ENCODE peak calls at places on chromosomes 2 and 18, in six cellular contexts. H is dorsolateral prefrontal cortex; D is WTC11; V is stimulated activated CD4-positive, alpha-beta T cell treated with anti-CD3 and anti-CD28 coated beads, TNF-alpha, amount 100 ng/mL, for 24 hours; M is myocyte; P is effector memory CD8-positive, alpha-beta T cell. A is an unnamed sample.

GRCh38 chr2:60533114-60534033 is 20.1 kb downstream of the BCL11A start:
- DNase-seq in H (no peak), D (no peak), V (no peak), M (no peak), P (no peak), A (no peak)

GRCh38 chr2:112588611-112589045 is 4.2 kb downstream of the CHCHD5 start:
- DNase-seq in H (no peak), D (no peak), V (no peak), M (peak; percentile 94), P (no peak), A (no peak)

GRCh38 chr2:219612605-219613286 is 14.7 kb upstream of the SLC4A3 start:
- DNase-seq in H (no peak), D (no peak), V (no peak), M (no peak), P (peak; percentile 10), A (no peak)

GRCh38 chr2:164178835-164179470 is 442.3 kb downstream of the GRB14 start:
- DNase-seq in H (no peak), D (no peak), V (no peak), M (peak; percentile 30), P (no peak), A (no peak)

GRCh38 chr18:49613141-49613641 is 51.3 kb downstream of the LIPG start:
- DNase-seq in H (no peak), D (peak; percentile 84), V (no peak), M (no peak), P (no peak), A (no peak)

GRCh38 chr18:57970356-57971095 is 73.5 kb upstream of the NEDD4L start:
- DNase-seq in H (no peak), D (peak; percentile 76), V (no peak), M (no peak), P (no peak), A (no peak)

GRCh38 chr2:179272406-179273192 is 8.0 kb upstream of the SESTD1 start:
- DNase-seq in H (no peak), D (no peak), V (no peak), M (peak; percentile 79), P (no peak), A (no peak)

GRCh38 chr2:10668402-10669012 is 21.3 kb downstream of the NOL10 start:
- DNase-seq in H (no peak), D (no peak), V (no peak), M (peak; percentile 66), P (peak; percentile 45), A (peak; percentile 25)

GRCh38 chr2:10973766-10974165 is 62.0 kb downstream of the KCNF1 start:
- DNase-seq in H (peak; percentile 7), D (no peak), V (no peak), M (no peak), P (no peak), A (no peak)

GRCh38 chr2:167181134-167181533 is 292.9 kb downstream of the XIRP2 start:
- DNase-seq in H (no peak), D (no peak), V (no peak), M (peak; percentile 36), P (no peak), A (no peak)

GRCh38 chr18:79964330-79965118 is at the start of gene HSBP1L1:
- DNase-seq in H (peak; percentile 70), D (peak; percentile 80), V (no peak), M (no peak), P (peak; percentile 56), A (no peak)

GRCh38 chr2:648476-649424 is 28.5 kb downstream of the TMEM18 start:
- DNase-seq in H (no peak), D (no peak), V (no peak), M (no peak), P (no peak), A (no peak)

GRCh38 chr2:223909048-223909741 is 35.9 kb downstream of the WDFY1 start:
- DNase-seq in H (no peak), D (no peak), V (no peak), M (peak; percentile 59), P (no peak), A (no peak)

GRCh38 chr18:55047546-55047945 is 88.3 kb upstream of the CCDC68 start:
- DNase-seq in H (no peak), D (no peak), V (no peak), M (no peak), P (no peak), A (no peak)